ENCODE peak calls at places on chromosomes 7 and 10, in four cellular contexts. H is IMR-90, A is K562, U is keratinocyte. P is an unnamed sample. For H3K9me1, the result is how much of the 10 kb centered on the place peaks cover.

GRCh38 chr10:122098924-122099323 is 110.0 kb downstream of the TACC2 start:
- DNase-seq in H (no peak), A (no peak), U (no peak), P (no peak)

GRCh38 chr7:107027208-107027607 is 17.3 kb upstream of the PRKAR2B start:
- DNase-seq in H (no peak), A (no peak), U (no peak), P (no peak)

GRCh38 chr7:125516194-125516593 is 586.6 kb upstream of the POT1 start:
- DNase-seq in H (no peak), A (no peak), U (no peak), P (no peak)

GRCh38 chr7:18020138-18020715 is 7.4 kb downstream of the PRPS1L1 start:
- DNase-seq in H (no peak), A (no peak), U (no peak), P (no peak)

GRCh38 chr10:132266594-132267161 is 41.1 kb downstream of the STK32C start:
- DNase-seq in H (no peak), A (no peak), U (no peak), P (no peak)

GRCh38 chr10:689433-690226 is at the start of gene DIP2C:
- DNase-seq in H (peak), A (no peak), U (no peak), P (peak)

GRCh38 chr10:3231951-3232730 is 59.6 kb upstream of the PITRM1 start:
- DNase-seq in H (peak), A (no peak), U (no peak), P (no peak)

GRCh38 chr7:104838537-104839299 is 175.3 kb upstream of the KMT2E start:
- DNase-seq in H (no peak), A (no peak), U (no peak), P (no peak)

GRCh38 chr7:118169146-118169545 is 14.8 kb upstream of the LSM8 start:
- DNase-seq in H (peak), A (no peak), U (no peak), P (no peak)

GRCh38 chr7:13099197-13099795 is 411.9 kb downstream of the ARL4A start:
- DNase-seq in H (peak), A (peak), U (peak), P (no peak)

GRCh38 chr7:15199482-15199881 is 296.9 kb upstream of the DGKB start:
- DNase-seq in H (peak), A (no peak), U (no peak), P (peak)

GRCh38 chr10:62541811-62542210 is 167.6 kb downstream of the ZNF365 start:
- DNase-seq in H (no peak), A (no peak), U (no peak), P (no peak)

GRCh38 chr7:64562246-64562620 is 638 bp downstream of the ZNF680 start:
- DNase-seq in H (no peak), A (no peak), U (no peak), P (no peak)

GRCh38 chr10:11638055-11638698 is 26.7 kb upstream of the USP6NL start:
- DNase-seq in H (no peak), A (no peak), U (no peak), P (no peak)
- H3K9me1 ChIP-seq in H (under half), A (under half), U (under half), P (under half)

DNA sequence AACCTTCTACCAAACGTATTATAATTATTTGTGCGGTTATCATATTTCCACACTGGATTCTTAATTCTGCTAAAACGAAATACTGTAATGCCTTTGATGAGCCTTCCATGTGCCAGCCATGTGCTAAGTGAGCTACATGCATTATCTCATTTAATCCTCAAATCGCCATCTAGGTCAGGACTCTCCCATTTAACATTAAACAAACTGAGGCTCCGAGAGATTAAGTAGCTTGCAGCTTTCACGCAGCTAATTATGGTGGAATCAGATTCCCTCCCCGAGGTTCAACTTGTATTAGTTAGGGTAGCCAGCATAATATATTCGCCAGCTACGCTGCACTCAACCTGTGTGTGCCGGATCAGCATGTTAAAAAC is 798 bp upstream of the TSPAN33 start:
- DNase-seq in H (no peak), A (no peak), U (no peak), P (no peak)
- H3K4me3 ChIP-seq in H (no peak), A (no peak), U (no peak), P (no peak)

DNA sequence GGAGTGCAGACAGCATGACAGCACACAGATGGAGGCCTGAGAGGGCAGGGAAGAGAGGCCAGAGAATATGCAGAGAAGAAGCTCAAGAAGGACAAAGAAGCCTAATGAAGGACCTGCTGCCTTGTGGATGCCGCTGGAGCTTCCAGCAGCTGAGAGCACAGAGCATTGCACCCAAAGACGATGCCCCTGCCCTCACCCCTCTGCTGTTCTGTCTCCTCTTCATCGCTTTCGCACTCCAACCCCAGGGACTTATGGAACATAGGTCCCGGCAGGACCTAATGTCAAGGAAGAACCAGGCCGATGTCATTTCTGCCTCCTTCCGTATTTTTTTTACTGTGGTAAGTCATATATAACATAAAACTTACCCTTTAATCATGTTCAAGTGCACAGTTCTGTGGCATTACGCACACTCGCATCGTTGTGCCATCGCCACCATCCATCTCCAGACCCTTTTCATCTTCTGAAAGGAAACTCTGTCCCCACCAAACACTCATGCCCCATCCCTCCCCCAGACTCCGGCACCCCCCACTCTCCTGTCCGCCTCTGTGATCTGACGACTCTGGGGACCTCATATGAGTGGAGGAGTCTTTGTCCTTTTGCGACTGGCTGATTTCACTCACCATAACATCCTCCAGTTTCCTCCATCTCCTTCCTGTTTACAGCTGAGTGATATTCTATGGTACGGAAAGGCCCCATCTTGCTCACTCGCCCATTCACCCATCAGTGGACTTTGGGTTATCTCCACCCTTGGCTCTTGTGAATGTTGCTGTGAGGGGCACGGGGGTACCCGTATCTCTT is 12.1 kb upstream of the INSIG1 start:
- DNase-seq in H (no peak), A (no peak), U (no peak), P (no peak)
- H3K9me1 ChIP-seq in H (under half), A (under half), U (under half), P (under half)

GRCh38 chr10:26215923-26216576 is 524 bp upstream of the GAD2 start:
- DNase-seq in H (no peak), A (no peak), U (no peak), P (no peak)
- H3K4me3 ChIP-seq in H (no peak), A (no peak), U (no peak), P (no peak)

DNA sequence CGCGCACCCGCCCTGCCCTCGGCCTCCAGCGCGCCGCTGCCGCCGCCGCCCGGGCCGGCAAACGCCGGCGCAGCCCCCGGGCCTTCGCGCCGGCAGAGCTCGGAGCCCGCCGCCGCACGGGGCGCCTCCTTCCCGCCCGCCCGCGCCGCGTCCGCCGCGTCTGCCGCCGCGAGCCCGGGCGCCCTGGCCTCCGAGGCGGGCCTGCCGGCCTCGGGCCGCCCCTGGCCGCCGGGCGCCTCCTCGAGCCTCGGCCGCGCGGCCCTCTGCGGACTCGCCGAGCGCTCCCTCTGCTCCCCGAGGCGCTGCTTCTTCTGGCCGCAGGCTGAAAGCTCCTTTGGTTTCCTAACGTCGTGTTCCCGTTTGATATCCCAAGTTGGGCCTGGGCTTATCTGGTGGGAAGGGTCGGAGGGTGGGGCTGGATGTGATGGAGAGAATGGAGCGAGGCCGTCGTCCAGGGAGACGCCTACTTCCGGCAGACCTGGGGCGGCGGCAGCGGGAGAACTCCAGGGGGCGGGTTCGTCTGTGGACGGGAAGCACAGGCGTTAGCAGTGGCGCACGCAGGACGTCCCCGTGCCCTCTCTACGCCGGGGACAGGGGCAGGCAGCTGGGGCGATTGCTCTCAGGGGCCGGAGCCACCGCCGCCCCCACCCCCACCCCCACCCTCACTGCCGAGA is 221.0 kb downstream of the PHTF2 start:
- DNase-seq in H (peak), A (peak), U (no peak), P (peak)
- H3K9me1 ChIP-seq in H (under half), A (under half), U (under half), P (under half)

DNA sequence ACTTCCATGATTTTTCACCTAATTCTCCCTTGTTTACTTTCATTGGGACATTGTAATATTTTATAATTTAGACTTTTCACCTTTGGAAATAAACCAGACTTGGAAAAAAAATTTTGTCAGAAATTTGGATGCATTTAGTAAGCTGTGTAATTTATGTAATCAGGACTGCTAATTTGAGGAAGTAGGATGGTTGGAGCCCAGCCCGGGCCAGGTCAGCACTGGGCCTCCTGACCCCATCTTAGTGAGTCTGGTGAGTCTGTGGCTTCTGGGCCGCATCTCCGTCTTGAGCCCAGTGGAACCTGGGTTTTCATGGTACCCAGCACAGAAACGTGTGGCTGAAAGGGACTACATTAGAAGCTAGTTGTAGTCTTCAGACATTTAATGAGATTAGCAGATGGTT is 27.7 kb upstream of the ZNF32 start:
- DNase-seq in H (no peak), A (no peak), U (no peak), P (no peak)
- H3K4me3 ChIP-seq in H (no peak), A (no peak), U (no peak), P (no peak)

DNA sequence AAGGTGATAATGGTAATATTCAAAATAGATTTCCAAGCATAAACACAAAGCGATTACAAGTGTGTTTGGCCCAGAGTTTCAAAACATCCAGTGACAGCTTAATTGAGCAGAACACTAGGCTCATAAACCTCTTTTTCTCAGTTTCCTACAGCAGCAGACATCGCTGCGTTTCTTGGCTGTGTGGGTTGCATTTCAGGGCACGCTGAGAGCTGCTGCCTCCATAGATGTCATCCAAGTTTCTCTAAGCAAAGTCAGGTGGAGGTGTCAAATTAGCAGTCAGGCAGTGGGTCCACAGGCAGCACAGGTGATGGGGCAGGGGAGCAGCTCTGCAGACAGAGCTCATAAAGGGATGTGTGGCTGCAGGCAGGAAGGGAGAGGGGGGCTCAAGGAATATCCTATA is 50.5 kb upstream of the COL13A1 start:
- DNase-seq in H (no peak), A (no peak), U (no peak), P (no peak)
- H3K9me1 ChIP-seq in H (under half), A (under half), U (under half), P (under half)

GRCh38 chr10:18795549-18795948 is 136.3 kb downstream of the ARL5B start:
- DNase-seq in H (no peak), A (no peak), U (no peak), P (no peak)

GRCh38 chr10:18797286-18797685 is 138.1 kb downstream of the ARL5B start:
- DNase-seq in H (no peak), A (no peak), U (no peak), P (no peak)

DNA sequence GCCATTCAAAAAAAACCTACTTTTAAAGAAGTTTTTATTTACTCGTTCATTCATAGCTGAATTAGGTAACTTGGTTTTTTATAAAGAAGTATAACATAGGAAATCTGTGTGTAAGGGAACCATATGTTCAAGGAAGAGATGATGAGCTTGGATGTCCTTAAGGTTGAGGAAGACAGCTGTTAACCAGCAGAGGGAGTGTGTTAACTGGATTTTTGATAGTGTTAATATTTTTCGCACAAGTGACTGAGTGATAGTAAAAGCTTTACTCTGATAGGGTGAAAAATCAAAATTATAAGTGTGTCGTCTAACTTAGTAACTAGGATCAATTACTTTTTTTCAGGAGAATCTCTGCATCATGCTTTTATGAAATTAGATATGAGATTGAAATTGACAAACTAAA is 134.7 kb downstream of the ARL5B start:
- DNase-seq in H (peak), A (no peak), U (no peak), P (no peak)
- H3K4me3 ChIP-seq in H (no peak), A (no peak), U (no peak), P (no peak)

DNA sequence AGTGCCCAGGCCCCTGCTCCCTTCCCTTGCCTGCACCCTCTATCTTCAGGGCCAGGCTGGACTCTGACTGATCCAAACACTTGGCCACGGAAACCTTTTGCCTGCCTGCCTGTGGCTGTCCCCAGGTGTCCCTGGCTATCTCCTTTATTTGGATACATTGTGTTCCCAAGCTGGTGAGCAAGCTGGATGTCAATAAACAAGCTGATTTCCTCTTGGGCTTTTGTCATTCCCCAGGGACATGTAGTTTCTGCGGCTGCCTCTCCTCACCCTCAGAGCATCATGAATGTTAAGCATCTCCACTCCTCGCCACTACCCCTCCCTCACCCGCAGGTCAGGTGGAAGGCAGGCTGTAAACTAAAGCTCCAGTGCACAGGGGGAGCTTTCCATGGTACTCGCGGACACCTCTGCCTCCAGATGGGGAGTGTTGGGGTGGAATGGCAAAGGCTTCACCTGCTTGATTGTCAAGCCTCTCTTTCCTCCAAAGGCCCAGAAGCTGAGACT is 6.9 kb downstream of the GHRHR start:
- DNase-seq in H (no peak), A (no peak), U (no peak), P (no peak)
- H3K9me1 ChIP-seq in H (under half), A (under half), U (under half), P (under half)

DNA sequence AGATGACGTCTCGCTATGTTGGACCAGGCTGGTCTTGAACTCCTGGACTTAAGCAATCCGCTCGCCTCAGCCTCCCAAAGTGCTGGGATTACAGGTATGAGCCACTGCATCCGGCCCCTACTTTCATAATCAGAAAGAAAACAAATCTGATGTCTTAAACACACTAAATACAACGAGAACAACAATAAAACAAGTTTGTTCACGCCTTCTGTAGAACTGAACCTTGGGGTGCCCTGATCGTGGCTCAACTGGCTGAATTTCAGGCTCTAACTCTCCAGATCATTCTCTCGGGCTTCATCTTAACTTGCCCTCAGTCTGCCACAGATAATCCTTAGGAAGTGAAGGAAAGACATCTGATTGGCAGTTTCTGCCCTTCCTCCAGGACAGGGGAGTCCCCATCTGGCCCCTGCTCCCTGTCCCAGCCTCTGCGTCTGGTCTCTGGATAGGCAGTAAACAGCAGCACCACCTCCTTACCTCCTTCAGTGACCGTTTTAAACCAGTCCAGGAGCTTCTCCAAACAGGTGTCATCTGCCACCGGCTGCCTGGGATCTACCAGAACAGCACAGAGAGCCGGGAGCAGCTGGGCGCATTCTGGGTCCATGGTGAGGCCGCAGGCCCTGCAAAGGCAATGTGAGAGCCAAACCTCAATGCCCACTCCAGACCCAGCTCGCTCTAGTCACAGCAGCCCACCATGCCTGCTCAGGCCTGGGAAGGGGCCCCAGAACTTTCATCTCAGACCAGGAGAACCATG is 1.3 kb downstream of the BRAT1 start:
- DNase-seq in H (no peak), A (no peak), U (no peak), P (no peak)
- H3K4me3 ChIP-seq in H (no peak), A (peak), U (peak), P (peak)